ENCODE peak calls at places on chromosomes 7 and 10, in six cellular contexts. T is GM20000, Q is H9, P is Panc1, Z is left lung, C is GM10248. A is an unnamed sample.

GRCh38 chr10:50216894-50217293 is 34.4 kb downstream of the ASAH2 start:
- DNase-seq in Q (peak; percentile 31), C (no peak), P (no peak), Z (no peak), T (no peak), A (no peak)

GRCh38 chr10:85611746-85612377 is 754.7 kb downstream of the GRID1 start:
- DNase-seq in C (no peak), P (no peak), Z (no peak), Q (peak; percentile 12), T (no peak), A (no peak)

GRCh38 chr10:6128591-6129383 is 40.0 kb downstream of the RBM17 start:
- DNase-seq in P (no peak), T (no peak), C (no peak), Z (no peak), Q (no peak), A (no peak)

GRCh38 chr10:23693398-23693797 is 254.5 kb downstream of the OTUD1 start:
- DNase-seq in T (no peak), Z (no peak), P (no peak), C (no peak), Q (peak; percentile 76), A (no peak)

GRCh38 chr7:107446988-107447387 is 22.9 kb upstream of the GPR22 start:
- DNase-seq in Q (no peak), P (no peak), C (no peak), T (no peak), Z (no peak), A (no peak)

GRCh38 chr10:71600856-71601255 is 118.7 kb downstream of the C10orf105 start:
- DNase-seq in P (no peak), T (no peak), Z (no peak), C (no peak), Q (no peak), A (no peak)

GRCh38 chr7:98266840-98267239 is 14.6 kb upstream of the BRI3 start:
- DNase-seq in C (no peak), P (no peak), Q (no peak), T (no peak), Z (no peak), A (no peak)

GRCh38 chr7:16982640-16983103 is 100.9 kb upstream of the AGR3 start:
- DNase-seq in P (no peak), Q (no peak), C (no peak), T (peak; percentile 19), Z (no peak), A (no peak)

GRCh38 chr7:74290999-74291441 is 1.8 kb downstream of the CLIP2 start:
- DNase-seq in C (no peak), Z (no peak), T (no peak), Q (no peak), P (no peak), A (peak; percentile 16)

GRCh38 chr7:35185908-35186731 is 67.8 kb downstream of the TBX20 start:
- DNase-seq in Q (peak; percentile 74), C (no peak), P (no peak), T (no peak), Z (peak; percentile 31), A (peak; percentile 1)

GRCh38 chr7:115754226-115754625 is 276.3 kb downstream of the TFEC start:
- DNase-seq in T (no peak), Q (no peak), Z (no peak), P (no peak), C (no peak), A (no peak)

GRCh38 chr10:56622335-56622973 is 261.4 kb upstream of the ZWINT start:
- DNase-seq in T (peak; percentile 25), P (no peak), Z (no peak), C (peak; percentile 13), Q (no peak), A (peak; percentile 17)

GRCh38 chr7:27097686-27098492 is 2.1 kb upstream of the HOXA1 start:
- DNase-seq in P (no peak), C (no peak), T (peak; percentile 19), Z (no peak), Q (no peak), A (no peak)

GRCh38 chr7:35630024-35630423 is 64.9 kb downstream of the HERPUD2 start:
- DNase-seq in T (no peak), P (no peak), Q (no peak), Z (no peak), C (no peak), A (no peak)

GRCh38 chr7:137020351-137020750 is 151.9 kb downstream of the CHRM2 start:
- DNase-seq in T (no peak), Z (no peak), Q (no peak), P (no peak), C (no peak), A (no peak)

GRCh38 chr10:23534761-23535160 is 95.9 kb downstream of the OTUD1 start:
- DNase-seq in Z (no peak), C (no peak), T (no peak), Q (no peak), P (no peak), A (no peak)

GRCh38 chr10:35642023-35642792 is at the start of gene FZD8:
- DNase-seq in P (no peak), Q (peak; percentile 93), T (peak; percentile 91), C (peak; percentile 86), Z (peak; percentile 90), A (peak; percentile 90)

GRCh38 chr7:100493476-100494264 is 9.9 kb downstream of the NYAP1 start:
- DNase-seq in Z (no peak), P (no peak), Q (no peak), C (peak; percentile 65), T (peak; percentile 77), A (peak; percentile 77)

GRCh38 chr7:22361320-22361719 is 4.4 kb upstream of the RAPGEF5 start:
- DNase-seq in Q (no peak), T (no peak), C (no peak), Z (no peak), P (no peak), A (no peak)

GRCh38 chr7:43727003-43727402 is 2.3 kb downstream of the COA1 start:
- DNase-seq in Q (no peak), P (no peak), T (no peak), Z (no peak), C (no peak), A (no peak)

GRCh38 chr7:92763636-92764423 is 72.5 kb downstream of the CDK6 start:
- DNase-seq in P (no peak), C (no peak), Z (no peak), Q (peak; percentile 84), T (no peak), A (no peak)

GRCh38 chr7:17184805-17185689 is 113.4 kb upstream of the AHR start:
- DNase-seq in Z (no peak), C (no peak), T (no peak), P (no peak), Q (no peak), A (no peak)

GRCh38 chr7:129054438-129055293 is at the start of gene TNPO3:
- DNase-seq in P (peak; percentile 89), Q (peak; percentile 96), Z (peak; percentile 94), C (peak; percentile 93), T (peak; percentile 88), A (peak; percentile 90)
- TF ChIP-seq CTCF in P (no peak), Q (no peak), Z (no peak), C (no peak), T (no peak), A (no peak)

DNA sequence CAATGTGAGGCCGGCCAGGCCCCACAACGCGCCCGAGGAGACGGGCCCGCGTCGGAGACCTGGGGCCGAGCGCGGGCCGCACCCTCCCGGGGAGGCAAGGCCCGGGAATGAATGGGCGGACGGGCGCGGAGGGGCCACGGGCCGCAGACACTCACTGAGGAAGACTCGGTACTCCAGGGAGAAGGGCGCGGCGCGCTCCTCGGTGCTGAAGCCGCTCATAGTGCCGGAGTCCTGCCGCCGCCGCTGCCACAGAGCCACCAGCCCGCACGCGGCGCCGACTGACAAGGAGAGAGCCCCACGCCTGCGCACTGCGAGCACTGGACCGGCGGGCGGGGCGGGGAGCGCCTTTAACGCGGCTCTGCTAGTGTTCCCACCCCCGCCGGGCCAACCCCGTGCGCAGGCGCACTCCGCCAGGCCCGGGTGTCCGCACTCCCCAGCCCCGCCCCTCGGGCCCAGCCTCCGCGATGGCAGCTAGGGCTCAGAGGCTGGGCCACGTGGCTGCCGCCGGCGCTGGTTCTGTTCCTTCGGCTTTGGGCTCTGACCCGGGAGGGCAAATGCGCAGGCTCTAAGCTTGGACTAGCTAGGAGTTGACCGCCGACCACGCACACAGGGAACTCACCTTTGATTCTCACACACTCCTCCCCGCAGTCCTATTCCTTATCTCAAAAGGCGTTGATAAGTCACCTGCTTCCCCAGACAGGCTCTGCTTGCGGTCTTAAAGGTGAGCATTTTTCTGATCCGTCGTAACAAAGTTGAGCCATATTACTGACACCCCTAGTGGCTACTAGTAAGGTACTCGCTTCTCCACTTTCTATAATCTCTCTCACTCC is at the start of gene PPA1:
- DNase-seq in C (peak; percentile 100), Z (peak; percentile 99), P (peak; percentile 84), T (peak; percentile 100), Q (peak; percentile 98), A (peak; percentile 100)
- TF ChIP-seq CTCF in C (no peak), Z (no peak), P (no peak), T (no peak), Q (peak; percentile 61), A (no peak)

GRCh38 chr10:64773357-64773756 is 1252.2 kb downstream of the REEP3 start:
- DNase-seq in T (no peak), C (no peak), P (no peak), Q (no peak), Z (no peak), A (no peak)
- TF ChIP-seq CTCF in T (no peak), C (no peak), P (no peak), Q (no peak), Z (no peak), A (no peak)

DNA sequence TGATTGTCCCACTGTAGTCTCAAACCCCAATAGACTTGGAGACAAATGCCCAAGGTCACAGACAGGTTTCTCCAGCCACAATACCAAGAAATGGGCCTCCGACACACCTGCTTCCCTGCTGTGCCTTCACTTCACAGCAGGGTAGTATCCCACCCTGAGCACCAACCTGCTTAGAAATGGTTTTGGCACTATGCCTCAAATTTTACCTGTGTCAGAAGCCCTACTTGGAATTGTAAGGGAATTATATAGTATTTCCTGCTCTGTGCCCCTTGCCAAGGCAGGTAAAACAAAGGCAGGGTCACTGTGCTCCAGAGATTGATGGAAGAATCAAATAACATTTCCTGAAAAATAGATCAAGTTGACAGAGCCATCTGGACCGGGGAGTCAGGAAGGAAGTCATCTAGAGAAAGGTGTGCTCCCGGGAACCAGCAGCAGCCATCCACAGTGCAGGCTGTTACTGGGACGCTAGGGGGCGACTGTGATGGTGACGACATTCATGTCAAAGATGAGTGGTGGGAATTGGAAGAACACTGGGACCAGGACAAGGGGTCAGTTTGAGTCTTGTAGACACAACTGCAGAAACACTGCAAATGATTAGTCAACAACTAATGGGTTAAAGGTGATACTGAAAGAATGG is 117.8 kb upstream of the AKR1E2 start:
- DNase-seq in P (no peak), T (no peak), C (no peak), Q (peak; percentile 79), Z (no peak), A (no peak)
- TF ChIP-seq CTCF in P (peak; percentile 28), T (peak; percentile 32), C (peak; percentile 19), Q (peak; percentile 88), Z (no peak), A (peak; percentile 56)

A was measured in GM13977.